ENCODE peak calls at places on chromosomes 7 and 10, in seven cellular contexts. I is cardiac muscle cell; Q is iPS-NIHi11; V is T1000; Z is naive thymus-derived CD4-positive, alpha-beta T cell; X is colonic mucosa; E is SW480. S is an unnamed sample.

GRCh38 chr10:30553625-30554442 is 75.7 kb downstream of the LYZL2 start:
- DNase-seq in I (peak), Q (peak), V (no peak), Z (no peak), X (peak), E (no peak), S (peak)

GRCh38 chr10:34792881-34793280 is 22.2 kb downstream of the PARD3 start:
- DNase-seq in I (no peak), Q (no peak), V (no peak), Z (no peak), X (no peak), E (no peak), S (no peak)

GRCh38 chr10:125114761-125115391 is 45.5 kb downstream of the CTBP2 start:
- DNase-seq in I (no peak), Q (no peak), V (no peak), Z (no peak), X (no peak), E (no peak), S (no peak)

GRCh38 chr7:157815061-157816022 is 478.5 kb downstream of the DNAJB6 start:
- DNase-seq in I (no peak), Q (no peak), V (no peak), Z (no peak), X (no peak), E (no peak), S (no peak)

GRCh38 chr10:107434201-107434600 is 269.7 kb upstream of the SORCS1 start:
- DNase-seq in I (no peak), Q (no peak), V (no peak), Z (no peak), X (no peak), E (no peak), S (no peak)

GRCh38 chr7:77759294-77759889 is 38.8 kb downstream of the TMEM60 start:
- DNase-seq in I (peak), Q (peak), V (peak), Z (peak), X (peak), E (peak), S (peak)

GRCh38 chr10:117967149-117967548 is 79.6 kb downstream of the RAB11FIP2 start:
- DNase-seq in I (no peak), Q (no peak), V (no peak), Z (no peak), X (no peak), E (no peak), S (no peak)

GRCh38 chr7:17779381-17779780 is 160.9 kb downstream of the SNX13 start:
- DNase-seq in I (no peak), Q (no peak), V (no peak), Z (no peak), X (no peak), E (no peak), S (no peak)

GRCh38 chr7:111357691-111358090 is 204.6 kb downstream of the IMMP2L start:
- DNase-seq in I (no peak), Q (no peak), V (peak), Z (no peak), X (no peak), E (peak), S (no peak)

GRCh38 chr10:87093461-87094372 is 926 bp downstream of the GLUD1 start:
- DNase-seq in I (peak), Q (peak), V (no peak), Z (peak), X (peak), E (peak), S (peak)